ENCODE peak calls at places on chromosomes 12 and 14, in eight cellular contexts. K is renal cortical epithelial cell; W is G401; H is CD8-positive, alpha-beta T cell; E is D721Med; D is omental fat pad; N is A549; X is AG04449. F is an unnamed sample.

GRCh38 chr14:60724080-60724618 is at the start of gene SIX4:
- DNase-seq in X (peak; percentile 42), W (peak; percentile 90), N (peak; percentile 81), K (peak; percentile 66), E (no peak), H (no peak), D (peak; percentile 27), F (peak; percentile 75)

GRCh38 chr12:9750276-9751203 is 10.2 kb downstream of the CD69 start:
- DNase-seq in E (no peak), D (no peak), W (peak; percentile 58), K (peak; percentile 63), H (peak; percentile 46), X (no peak), N (peak; percentile 74), F (peak; percentile 55)

GRCh38 chr12:10182662-10183061 is 3.8 kb downstream of the TMEM52B start:
- DNase-seq in D (no peak), W (no peak), N (no peak), K (peak; percentile 31), E (no peak), H (no peak), X (peak; percentile 84), F (no peak)

GRCh38 chr12:102961488-102961801 is 4.0 kb downstream of the ASCL1 start:
- DNase-seq in D (no peak), N (no peak), W (no peak), H (no peak), E (no peak), X (no peak), K (no peak), F (no peak)

GRCh38 chr12:64946132-64946829 is 121.8 kb downstream of the TBC1D30 start:
- DNase-seq in X (no peak), D (no peak), W (peak; percentile 77), E (no peak), N (no peak), H (no peak), K (no peak), F (no peak)

GRCh38 chr12:47216150-47216677 is 136.5 kb upstream of the AMIGO2 start:
- DNase-seq in K (no peak), E (no peak), H (peak; percentile 73), D (no peak), X (no peak), N (no peak), W (no peak), F (no peak)

GRCh38 chr14:62162998-62163589 is 400.9 kb downstream of the SNAPC1 start:
- DNase-seq in X (no peak), E (peak; percentile 21), N (peak; percentile 23), K (peak; percentile 48), W (peak; percentile 58), H (no peak), D (no peak), F (peak; percentile 23)

GRCh38 chr14:55803506-55804197 is 223.6 kb downstream of the KTN1 start:
- DNase-seq in E (no peak), D (no peak), W (no peak), X (no peak), N (no peak), K (peak; percentile 36), H (no peak), F (no peak)

GRCh38 chr14:22426711-22427110 is 162.3 kb downstream of the DAD1 start:
- DNase-seq in D (no peak), K (no peak), W (no peak), H (no peak), N (no peak), X (no peak), E (no peak), F (no peak)

GRCh38 chr14:64673748-64674147 is 30.5 kb upstream of the PLEKHG3 start:
- DNase-seq in W (no peak), H (peak; percentile 41), N (no peak), D (no peak), K (peak; percentile 62), E (no peak), X (no peak), F (no peak)

GRCh38 chr14:67623114-67623513 is 3.4 kb downstream of the ARG2 start:
- DNase-seq in N (no peak), W (no peak), X (no peak), H (no peak), K (peak; percentile 87), D (no peak), E (no peak), F (no peak)

GRCh38 chr12:68932123-68932700 is 759 bp downstream of the CPM start:
- DNase-seq in D (no peak), W (no peak), X (no peak), K (peak; percentile 58), H (no peak), E (no peak), N (peak; percentile 8), F (no peak)

GRCh38 chr12:49529409-49529808 is 9.4 kb upstream of the KCNH3 start:
- DNase-seq in E (no peak), N (no peak), X (no peak), K (no peak), W (no peak), H (no peak), D (no peak), F (no peak)

GRCh38 chr14:31261859-31262739 is 54.5 kb upstream of the HECTD1 start:
- DNase-seq in N (no peak), W (peak; percentile 10), X (no peak), E (no peak), D (no peak), K (peak; percentile 94), H (no peak), F (peak; percentile 29)

GRCh38 chr14:100440758-100441203 is 117.6 kb downstream of the SLC25A47 start:
- DNase-seq in N (no peak), K (no peak), E (no peak), W (peak; percentile 89), X (no peak), H (no peak), D (no peak), F (no peak)

GRCh38 chr14:55180434-55180833 is 11.0 kb downstream of the DLGAP5 start:
- DNase-seq in H (no peak), X (peak; percentile 12), D (no peak), N (no peak), W (no peak), E (no peak), K (peak; percentile 75), F (no peak)

GRCh38 chr14:56005580-56006053 is 112.6 kb upstream of the PELI2 start:
- DNase-seq in D (no peak), H (no peak), E (no peak), N (no peak), X (peak; percentile 45), W (no peak), K (peak; percentile 62), F (no peak)

GRCh38 chr12:117033382-117034045 is 65.7 kb downstream of the TESC start:
- DNase-seq in W (peak; percentile 29), N (no peak), H (no peak), E (no peak), K (no peak), X (no peak), D (no peak), F (no peak)

GRCh38 chr12:122318607-122319311 is 52.5 kb upstream of the VPS33A start:
- DNase-seq in W (no peak), D (no peak), E (no peak), K (peak; percentile 60), X (peak; percentile 83), N (no peak), H (no peak), F (no peak)

GRCh38 chr14:100694579-100695422 is 31.9 kb upstream of the DLK1 start:
- DNase-seq in X (no peak), D (no peak), N (no peak), H (no peak), E (no peak), K (no peak), W (no peak), F (no peak)

GRCh38 chr14:104425171-104425681 is 154.3 kb upstream of the C14orf180 start:
- DNase-seq in X (no peak), D (peak; percentile 5), H (peak; percentile 7), K (no peak), N (no peak), E (no peak), W (no peak), F (no peak)

GRCh38 chr14:64764641-64765520 is 60.7 kb downstream of the PLEKHG3 start:
- DNase-seq in N (peak; percentile 83), K (peak; percentile 44), E (peak; percentile 93), W (peak; percentile 65), X (no peak), D (no peak), H (peak; percentile 60), F (peak; percentile 75)

GRCh38 chr14:91509878-91510170 is 286 bp downstream of the PPP4R3A start:
- DNase-seq in N (no peak), K (no peak), H (no peak), E (no peak), D (peak; percentile 27), W (no peak), X (no peak), F (no peak)

GRCh38 chr14:92755495-92755894 is 7.1 kb upstream of the LGMN start:
- DNase-seq in H (no peak), K (no peak), W (no peak), N (no peak), D (no peak), E (no peak), X (no peak), F (no peak)

GRCh38 chr14:68884031-68885030 is 91.5 kb upstream of the ZFP36L1 start:
- DNase-seq in E (no peak), W (no peak), N (peak; percentile 79), K (peak; percentile 83), H (no peak), X (peak; percentile 60), D (no peak), F (no peak)

GRCh38 chr12:125773033-125773432 is 707.8 kb downstream of the AACS start:
- DNase-seq in D (no peak), H (no peak), E (no peak), X (no peak), K (no peak), W (peak; percentile 6), N (peak; percentile 18), F (peak; percentile 7)

GRCh38 chr12:132433641-132434395 is 56.1 kb upstream of the FBRSL1 start:
- DNase-seq in K (no peak), E (no peak), N (no peak), D (no peak), W (no peak), X (no peak), H (no peak), F (peak; percentile 64)

GRCh38 chr12:1912580-1913376 is 5.7 kb downstream of the CACNA2D4 start:
- DNase-seq in D (no peak), W (no peak), K (peak; percentile 44), H (no peak), X (no peak), E (no peak), N (no peak), F (no peak)

GRCh38 chr14:39266871-39267591 is 33.3 kb downstream of the MIA2 start:
- DNase-seq in K (peak; percentile 61), N (peak; percentile 58), X (no peak), D (peak; percentile 35), E (peak; percentile 34), H (peak; percentile 80), W (peak; percentile 92), F (peak; percentile 76)

F was measured in Calu3.